ENCODE peak calls at places on chromosomes 1 and 21, in seven cellular contexts. G, K, Y, E, D, P and J are unnamed samples.

GRCh38 chr1:203915811-203916210 is 54.4 kb downstream of the SNRPE start:
- DNase-seq in G (no peak), K (no peak), Y (no peak), E (no peak), D (no peak), P (no peak), J (no peak)

GRCh38 chr21:28133116-28133515 is 859.6 kb downstream of the LTN1 start:
- DNase-seq in G (no peak), K (no peak), Y (no peak), E (no peak), D (no peak), P (no peak), J (no peak)

GRCh38 chr21:45459171-45460010 is 54.4 kb downstream of the COL18A1 start:
- DNase-seq in G (no peak), K (no peak), Y (peak), E (no peak), D (no peak), P (no peak), J (no peak)

GRCh38 chr1:23224721-23225648 is 7.7 kb upstream of the HTR1D start:
- DNase-seq in G (no peak), K (no peak), Y (no peak), E (no peak), D (peak), P (no peak), J (no peak)

GRCh38 chr1:53519412-53519811 is 60.2 kb downstream of the DMRTB1 start:
- DNase-seq in G (no peak), K (no peak), Y (no peak), E (no peak), D (no peak), P (no peak), J (no peak)

GRCh38 chr21:16088121-16088520 is 358.3 kb downstream of the USP25 start:
- DNase-seq in G (no peak), K (no peak), Y (no peak), E (no peak), D (no peak), P (no peak), J (no peak)

GRCh38 chr1:2351723-2352122 is 39.6 kb downstream of the MORN1 start:
- DNase-seq in G (no peak), K (no peak), Y (no peak), E (no peak), D (no peak), P (no peak), J (no peak)

GRCh38 chr1:223872308-223872878 is 26.6 kb upstream of the TP53BP2 start:
- DNase-seq in G (no peak), K (no peak), Y (no peak), E (no peak), D (no peak), P (peak), J (no peak)

GRCh38 chr1:941588-942383 is 17.3 kb downstream of the NOC2L start:
- DNase-seq in G (peak), K (no peak), Y (peak), E (peak), D (peak), P (peak), J (peak)

DNA sequence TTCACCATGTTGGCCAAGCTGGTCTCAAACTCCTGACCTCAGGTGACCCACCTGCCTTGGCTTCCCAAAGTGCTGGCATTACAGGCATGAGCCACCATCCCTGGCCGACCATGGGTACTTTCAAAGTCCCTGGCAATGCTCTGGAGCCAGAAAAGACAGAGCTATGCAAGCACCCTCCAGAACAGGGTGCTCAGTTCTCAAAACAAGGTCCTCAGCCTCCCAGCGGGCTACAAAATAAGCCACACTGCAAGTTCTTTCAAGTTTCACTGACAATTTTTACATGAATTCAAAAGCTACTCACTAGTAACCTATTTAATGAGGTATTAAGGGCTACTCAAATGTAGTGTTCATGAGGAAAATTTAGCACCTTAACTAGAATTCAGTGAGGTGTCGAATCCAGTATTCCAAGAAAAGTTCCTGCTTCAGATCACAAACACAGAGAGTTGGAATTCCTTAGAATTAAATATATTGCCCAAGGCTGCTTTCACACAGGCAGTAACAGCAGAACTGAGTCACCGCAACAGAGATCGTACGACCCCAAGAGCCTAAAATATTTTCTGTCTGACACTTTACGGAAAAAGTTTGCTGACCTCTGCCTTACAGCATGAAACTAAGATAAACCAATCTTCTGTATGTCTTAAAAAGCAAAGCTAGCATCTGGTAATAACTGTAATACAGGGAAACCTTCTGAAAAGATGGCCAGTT is 60.7 kb downstream of the HSF2BP start:
- DNase-seq in G (no peak), K (no peak), Y (no peak), E (no peak), D (no peak), P (no peak), J (no peak)
- TF ChIP-seq TAF1 in G (no peak), K (no peak), Y (no peak), E (no peak), D (no peak), P (no peak), J (no peak)

GRCh38 chr1:31801450-31801849 is 14.4 kb downstream of the SPOCD1 start:
- DNase-seq in G (no peak), K (no peak), Y (no peak), E (no peak), D (no peak), P (no peak), J (no peak)
- TF ChIP-seq TAF1 in G (no peak), K (no peak), Y (no peak), E (no peak), D (no peak), P (no peak), J (no peak)

GRCh38 chr1:154264454-154264853 is 8.0 kb upstream of the HAX1 start:
- DNase-seq in G (no peak), K (no peak), Y (no peak), E (no peak), D (no peak), P (no peak), J (no peak)
- TF ChIP-seq TAF1 in G (no peak), K (no peak), Y (no peak), E (no peak), D (no peak), P (no peak), J (no peak)

GRCh38 chr1:55955237-55955636 is 624.1 kb downstream of the PLPP3 start:
- DNase-seq in G (no peak), K (no peak), Y (no peak), E (no peak), D (no peak), P (no peak), J (no peak)
- TF ChIP-seq TAF1 in G (no peak), K (no peak), Y (no peak), E (no peak), D (no peak), P (no peak), J (no peak)